ENCODE peak calls at places on chromosomes 5 and 9, in six cellular contexts. E, C, R, H, B and W are unnamed samples.

GRCh38 chr9:99389087-99390033 is 167.3 kb downstream of the SEC61B start:
- DNase-seq in B (no peak), R (no peak), C (no peak), E (no peak), H (no peak), W (no peak)

GRCh38 chr9:120043448-120043847 is 536.5 kb downstream of the CDK5RAP2 start:
- DNase-seq in R (no peak), H (no peak), C (no peak), E (peak; percentile 5), B (no peak), W (no peak)

GRCh38 chr5:177994561-177995190 is 1.4 kb downstream of the PROP1 start:
- DNase-seq in E (no peak), C (no peak), H (no peak), B (no peak), R (no peak), W (no peak)

GRCh38 chr5:105392122-105392709 is 1829.6 kb upstream of the NUDT12 start:
- DNase-seq in B (no peak), R (peak; percentile 66), C (no peak), H (peak; percentile 38), E (no peak), W (no peak)

GRCh38 chr9:98207606-98208005 is 15.2 kb upstream of the CORO2A start:
- DNase-seq in B (no peak), C (no peak), R (no peak), H (no peak), E (no peak), W (no peak)

GRCh38 chr5:143593723-143594122 is 190.2 kb upstream of the NR3C1 start:
- DNase-seq in E (no peak), R (no peak), H (no peak), C (no peak), B (no peak), W (no peak)

GRCh38 chr9:114287001-114287762 is 35.7 kb upstream of the ORM1 start:
- DNase-seq in B (peak; percentile 16), H (peak; percentile 63), C (no peak), E (no peak), R (peak; percentile 63), W (no peak)

GRCh38 chr5:10681605-10682428 is 79.2 kb downstream of the DAP start:
- DNase-seq in B (no peak), R (no peak), H (no peak), E (no peak), C (no peak), W (no peak)

GRCh38 chr9:89412951-89413350 is 85.0 kb downstream of the SEMA4D start:
- DNase-seq in H (no peak), R (no peak), C (no peak), E (no peak), B (no peak), W (no peak)

GRCh38 chr5:73911761-73912393 is 285.9 kb downstream of the ARHGEF28 start:
- DNase-seq in H (no peak), R (no peak), C (no peak), E (no peak), B (no peak), W (no peak)

GRCh38 chr5:57327934-57328333 is 154.1 kb downstream of the GPBP1 start:
- DNase-seq in R (no peak), B (no peak), E (no peak), H (no peak), C (peak; percentile 31), W (no peak)

GRCh38 chr9:87063883-87064282 is 116.6 kb upstream of the GAS1 start:
- DNase-seq in H (no peak), R (no peak), B (peak; percentile 47), C (no peak), E (no peak), W (no peak)

GRCh38 chr5:154190652-154191304 is at the start of gene GALNT10:
- DNase-seq in E (peak; percentile 46), R (peak; percentile 95), H (peak; percentile 77), B (peak; percentile 61), C (peak; percentile 69), W (peak; percentile 70)

GRCh38 chr5:153551537-153552079 is 61.1 kb downstream of the GRIA1 start:
- DNase-seq in H (no peak), R (no peak), E (no peak), C (no peak), B (no peak), W (no peak)

GRCh38 chr9:130465383-130466096 is 20.8 kb downstream of the ASS1 start:
- DNase-seq in R (no peak), H (no peak), B (no peak), E (no peak), C (no peak), W (no peak)

GRCh38 chr5:157915638-157916037 is 56.7 kb upstream of the CLINT1 start:
- DNase-seq in C (peak; percentile 96), B (peak; percentile 53), R (peak; percentile 84), E (peak; percentile 56), H (peak; percentile 94), W (peak; percentile 70)

GRCh38 chr5:113230711-113231652 is 203.8 kb downstream of the TSSK1B start:
- DNase-seq in B (no peak), H (no peak), R (no peak), E (no peak), C (no peak), W (no peak)

GRCh38 chr9:37693265-37693664 is 42.5 kb downstream of the FRMPD1 start:
- DNase-seq in E (no peak), R (no peak), H (no peak), B (no peak), C (no peak), W (no peak)

GRCh38 chr5:115382989-115383388 is 86.5 kb upstream of the CCDC112 start:
- DNase-seq in E (no peak), C (no peak), H (no peak), B (no peak), R (no peak), W (no peak)

GRCh38 chr5:172901012-172901780 is 58.0 kb upstream of the RPL26L1 start:
- DNase-seq in H (peak; percentile 94), R (no peak), B (peak; percentile 87), C (peak; percentile 74), E (no peak), W (peak; percentile 42)

GRCh38 chr5:110441035-110441434 is 285.4 kb downstream of the TMEM232 start:
- DNase-seq in B (no peak), E (no peak), R (no peak), H (no peak), C (no peak), W (no peak)
- TF ChIP-seq CTCF in B (no peak), E (no peak), R (no peak), H (no peak), C (no peak), W (no peak)

GRCh38 chr9:14497476-14497875 is 183.5 kb upstream of the NFIB start:
- DNase-seq in C (no peak), E (no peak), R (no peak), B (no peak), H (no peak), W (no peak)
- TF ChIP-seq POLR2A in C (no peak), E (no peak), R (no peak), B (no peak), H (no peak), W (no peak)

DNA sequence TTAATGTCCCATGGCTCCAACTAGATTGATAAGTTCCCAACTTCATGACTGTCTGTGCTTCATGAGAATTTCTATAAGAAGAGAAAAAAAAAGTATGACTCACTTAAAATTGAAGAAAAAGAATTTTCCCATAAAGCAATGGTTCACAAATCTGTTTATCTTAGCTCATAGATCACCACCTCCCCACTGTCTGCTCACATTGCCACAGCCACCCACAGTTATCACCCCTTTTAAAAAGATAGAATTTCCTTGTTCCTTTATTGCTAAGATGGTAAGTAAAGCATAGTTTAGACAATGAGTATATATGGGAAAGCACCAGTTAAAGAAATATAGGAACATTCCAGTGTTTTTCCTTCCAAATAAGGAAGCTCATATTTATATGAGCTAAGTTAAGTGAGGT is 67.1 kb downstream of the ALDH7A1 start:
- DNase-seq in H (no peak), C (no peak), E (no peak), B (no peak), R (no peak), W (no peak)
- H3K4me1 ChIP-seq in H (peaks cover 24% of the 10 kb centered on the region), C (peaks cover 35% of the 10 kb centered on the region), E (no peaks in the 10 kb centered on the region), B (peaks cover 17% of the 10 kb centered on the region), R (peaks cover 4% of the 10 kb centered on the region), W (peaks cover 38% of the 10 kb centered on the region)

DNA sequence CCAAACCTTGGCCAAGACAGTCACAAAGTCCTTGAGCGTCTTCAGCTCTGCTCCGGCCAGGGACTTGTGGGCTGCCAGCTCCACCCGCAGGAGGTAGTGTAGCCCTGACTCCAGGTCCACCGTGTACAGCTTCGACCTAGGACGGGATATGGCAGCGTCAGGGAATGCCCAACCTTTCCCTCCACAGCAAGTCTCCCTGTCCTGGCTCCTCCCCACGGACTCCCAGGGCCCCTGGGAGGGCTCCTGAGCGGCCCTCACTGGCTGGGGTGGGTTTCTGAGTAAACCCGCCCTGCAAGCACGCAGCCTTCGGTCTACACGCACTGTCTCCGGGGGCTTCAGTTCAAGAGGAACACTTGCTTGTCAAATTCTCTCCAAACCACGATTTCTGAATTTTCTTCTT is 13.7 kb upstream of the LHX3 start:
- DNase-seq in B (no peak), H (no peak), R (no peak), E (no peak), C (no peak), W (no peak)
- TF ChIP-seq CTCF in B (no peak), H (no peak), R (no peak), E (no peak), C (no peak), W (no peak)

GRCh38 chr9:109417054-109417453 is 81.1 kb downstream of the PTPN3 start:
- DNase-seq in E (peak; percentile 31), R (no peak), B (no peak), H (no peak), C (no peak), W (peak; percentile 31)
- TF ChIP-seq POLR2A in E (no peak), R (no peak), B (no peak), H (no peak), C (no peak), W (no peak)

GRCh38 chr9:34125681-34126206 is 754 bp downstream of the DCAF12 start:
- DNase-seq in C (no peak), R (peak; percentile 62), E (no peak), H (no peak), B (no peak), W (peak; percentile 16)
- H3K4me1 ChIP-seq in C (peaks cover 56% of the 10 kb centered on the region), R (peaks cover 36% of the 10 kb centered on the region), E (peaks cover 9% of the 10 kb centered on the region), H (peaks cover 49% of the 10 kb centered on the region), B (peaks cover 7% of the 10 kb centered on the region), W (peaks cover 13% of the 10 kb centered on the region)

DNA sequence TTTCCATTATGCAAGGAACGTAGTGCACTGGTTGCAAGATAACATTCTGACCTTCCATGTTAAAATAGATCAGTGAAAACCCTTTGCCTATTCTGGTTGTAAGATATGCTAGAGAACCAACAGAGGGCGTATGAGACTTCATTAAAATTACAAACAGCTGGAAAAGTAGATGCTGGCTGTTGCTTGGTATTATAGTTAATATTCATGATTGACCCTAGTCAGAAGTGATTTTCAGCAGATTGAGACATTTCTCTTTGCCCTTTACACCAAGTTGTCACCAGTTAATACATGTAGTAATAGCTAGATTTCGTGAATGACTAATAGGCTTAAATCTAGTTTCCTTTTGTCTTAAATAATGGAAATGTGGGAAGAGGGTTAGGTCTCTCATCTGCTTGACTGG is 13.8 kb upstream of the FGF18 start:
- DNase-seq in H (no peak), E (no peak), C (no peak), B (no peak), R (no peak), W (no peak)
- TF ChIP-seq CTCF in H (peak; percentile 5), E (peak; percentile 6), C (no peak), B (no peak), R (no peak), W (no peak)

GRCh38 chr5:150155258-150156032 is at the start of gene PDGFRB:
- DNase-seq in H (peak; percentile 98), B (peak; percentile 94), C (peak; percentile 55), R (peak; percentile 90), E (peak; percentile 47), W (peak; percentile 82)
- TF ChIP-seq POLR2A in H (peak; percentile 78), B (peak; percentile 89), C (no peak), R (no peak), E (no peak), W (peak; percentile 48)

GRCh38 chr9:134442486-134443168 is 116.4 kb downstream of the RXRA start:
- DNase-seq in R (no peak), H (no peak), B (no peak), E (no peak), C (no peak), W (no peak)
- H3K4me1 ChIP-seq in R (peaks cover 22% of the 10 kb centered on the region), H (peaks cover 33% of the 10 kb centered on the region), B (no peaks in the 10 kb centered on the region), E (peaks cover 12% of the 10 kb centered on the region), C (peaks cover 46% of the 10 kb centered on the region), W (peaks cover 14% of the 10 kb centered on the region)